ENCODE peak calls at places on chromosomes 12 and 14, in four cellular contexts. P is PC-3, J is left ventricle myocardium inferior, L is right cardiac atrium. T is an unnamed sample.

GRCh38 chr14:105146181-105146975 is 22.2 kb downstream of the JAG2 start:
- DNase-seq in L (peak), P (no peak), J (peak), T (peak)

GRCh38 chr12:45216983-45217485 is 1.1 kb downstream of the ANO6 start:
- DNase-seq in P (peak), J (no peak), L (no peak), T (no peak)

GRCh38 chr14:72957213-72957612 is 30.9 kb downstream of the DCAF4 start:
- DNase-seq in L (no peak), J (no peak), P (no peak), T (no peak)

GRCh38 chr12:58452546-58452945 is 467.8 kb downstream of the LRIG3 start:
- DNase-seq in J (no peak), P (no peak), L (no peak), T (no peak)

GRCh38 chr14:84825481-84825880 is 704.5 kb upstream of the FLRT2 start:
- DNase-seq in P (peak), J (no peak), L (no peak), T (no peak)

GRCh38 chr12:46492471-46493351 is 120.1 kb upstream of the SLC38A2 start:
- DNase-seq in J (no peak), P (peak), L (no peak), T (no peak)

GRCh38 chr14:59755388-59755787 is 115.2 kb downstream of the RTN1 start:
- DNase-seq in L (no peak), P (no peak), J (no peak), T (no peak)

GRCh38 chr12:45122776-45123380 is 72.0 kb upstream of the DBX2 start:
- DNase-seq in J (no peak), P (peak), L (no peak), T (no peak)

GRCh38 chr12:101877816-101878811 is 734 bp downstream of the DRAM1 start:
- DNase-seq in L (peak), J (peak), P (peak), T (peak)

GRCh38 chr12:15819644-15820437 is 30.7 kb upstream of the EPS8 start:
- DNase-seq in J (no peak), P (no peak), L (no peak), T (no peak)

GRCh38 chr12:16165506-16165905 is 112.0 kb downstream of the SLC15A5 start:
- DNase-seq in L (peak), P (peak), J (no peak), T (peak)

GRCh38 chr12:9969673-9970072 is 1.5 kb upstream of the CLEC12A start:
- DNase-seq in J (no peak), P (no peak), L (no peak), T (no peak)

GRCh38 chr12:65742481-65742971 is 81.8 kb upstream of the HMGA2 start:
- DNase-seq in L (no peak), P (no peak), J (no peak), T (no peak)

GRCh38 chr14:91264151-91265150 is 19.9 kb upstream of the GPR68 start:
- DNase-seq in P (peak), L (no peak), J (peak), T (no peak)

GRCh38 chr12:3122841-3123678 is 45.9 kb downstream of the TSPAN9 start:
- DNase-seq in J (peak), P (peak), L (peak), T (no peak)

GRCh38 chr12:20368653-20369163 is 371 bp downstream of the PDE3A start:
- DNase-seq in L (peak), J (peak), P (no peak), T (peak)

GRCh38 chr12:6786416-6787094 is 2.8 kb upstream of the CD4 start:
- DNase-seq in J (no peak), L (no peak), P (no peak), T (no peak)

GRCh38 chr14:78448483-78449094 is 278.4 kb downstream of the NRXN3 start:
- DNase-seq in L (no peak), P (peak), J (no peak), T (no peak)

GRCh38 chr14:103124501-103125001 is 1.3 kb downstream of the TNFAIP2 start:
- DNase-seq in P (no peak), J (peak), L (no peak), T (no peak)

GRCh38 chr12:4153343-4153892 is 120.1 kb upstream of the CCND2 start:
- DNase-seq in L (no peak), P (no peak), J (no peak), T (no peak)

GRCh38 chr14:22489247-22489551 is 99.8 kb downstream of the DAD1 start:
- DNase-seq in L (no peak), J (no peak), P (no peak), T (no peak)

GRCh38 chr14:22489957-22490950 is 98.8 kb downstream of the DAD1 start:
- DNase-seq in J (no peak), L (no peak), P (no peak), T (no peak)

GRCh38 chr14:22487401-22487800 is 101.6 kb downstream of the DAD1 start:
- DNase-seq in L (no peak), P (no peak), J (no peak), T (no peak)

GRCh38 chr14:22488522-22489246 is 100.3 kb downstream of the DAD1 start:
- DNase-seq in J (no peak), P (no peak), L (no peak), T (no peak)

DNA sequence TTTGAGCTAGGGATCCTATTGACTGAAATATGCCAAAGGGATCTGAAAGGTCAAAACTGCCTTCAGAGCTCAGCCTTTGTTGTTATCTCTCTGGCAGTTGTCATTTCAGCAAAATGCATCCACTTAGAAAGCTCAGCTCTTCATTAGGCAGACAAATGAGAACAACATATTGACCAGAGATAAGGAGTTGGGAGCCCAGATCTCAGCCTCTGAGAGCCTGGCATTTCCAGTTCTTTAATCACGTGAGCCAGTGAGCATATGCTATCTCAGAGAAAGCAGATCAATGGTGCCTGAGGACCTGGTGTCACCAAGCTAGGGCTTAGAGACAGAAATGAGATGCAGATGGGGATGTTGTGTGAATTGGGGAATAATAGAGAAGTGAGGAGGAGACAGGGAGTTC is 101.1 kb downstream of the DAD1 start:
- DNase-seq in J (no peak), L (no peak), P (no peak), T (no peak)
- H3K27ac ChIP-seq in J (peak), L (peak), P (no peak), T (no peak)

GRCh38 chr12:51907083-51907863 is at the start of gene ACVRL1:
- DNase-seq in J (peak), P (no peak), L (peak), T (peak)

GRCh38 chr12:51907864-51908425 is 641 bp downstream of the ACVRL1 start:
- DNase-seq in L (no peak), P (no peak), J (no peak), T (peak)

GRCh38 chr12:51910691-51911090 is 3.4 kb downstream of the ACVRL1 start:
- DNase-seq in J (no peak), L (no peak), P (no peak), T (peak)

GRCh38 chr12:51910168-51910567 is 2.9 kb downstream of the ACVRL1 start:
- DNase-seq in J (no peak), L (no peak), P (no peak), T (peak)

DNA sequence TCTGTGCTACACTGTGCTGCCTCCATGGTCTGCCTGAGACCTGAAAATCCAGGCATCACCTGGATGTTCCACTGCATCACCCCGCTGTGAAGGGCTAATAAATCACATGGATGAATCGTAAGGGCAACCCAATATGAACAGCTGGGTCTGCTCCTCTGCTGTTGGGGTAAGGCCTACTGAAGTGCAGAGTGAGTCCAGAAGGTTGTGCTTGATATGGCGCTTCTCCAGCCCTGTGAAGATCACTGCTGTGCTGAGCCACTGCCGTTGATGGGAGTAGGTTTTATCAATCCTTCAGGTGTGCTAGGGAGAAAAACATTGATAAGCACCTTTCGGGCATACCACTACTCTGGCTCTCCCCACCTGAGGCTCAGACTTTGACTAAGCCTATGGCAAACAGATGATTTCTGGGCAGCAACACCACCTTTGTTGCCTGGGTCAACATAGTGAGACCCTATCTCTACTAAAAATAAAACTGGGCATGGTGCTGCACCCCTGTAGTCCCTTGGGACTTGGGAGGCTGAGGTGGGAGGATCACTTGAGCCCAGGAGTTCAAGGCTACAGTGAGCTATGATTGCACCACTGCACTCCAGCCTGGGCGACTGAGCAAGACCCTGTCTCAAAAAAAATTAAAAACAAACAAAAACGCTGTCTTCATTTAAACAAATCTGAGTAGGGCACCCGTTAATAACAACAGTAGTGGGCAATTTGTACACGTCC is 1.7 kb downstream of the ACVRL1 start:
- DNase-seq in J (no peak), P (no peak), L (no peak), T (peak)
- H3K4me3 ChIP-seq in J (peak), P (no peak), L (no peak), T (no peak)

GRCh38 chr12:104482113-104482512 is 25.4 kb downstream of the CHST11 start:
- DNase-seq in J (no peak), L (no peak), P (no peak), T (no peak)

GRCh38 chr12:104482748-104483147 is 26.0 kb downstream of the CHST11 start:
- DNase-seq in J (no peak), L (no peak), P (no peak), T (no peak)

GRCh38 chr12:104480012-104480411 is 23.3 kb downstream of the CHST11 start:
- DNase-seq in L (no peak), P (no peak), J (no peak), T (no peak)

GRCh38 chr12:104479141-104479662 is 22.5 kb downstream of the CHST11 start:
- DNase-seq in L (no peak), J (no peak), P (no peak), T (no peak)

GRCh38 chr12:104480826-104481457 is 24.2 kb downstream of the CHST11 start:
- DNase-seq in J (peak), P (peak), L (peak), T (peak)
- H3K27ac ChIP-seq in J (peak), P (peak), L (no peak), T (no peak)

GRCh38 chr12:21942377-21942703 is 1.1 kb upstream of the ABCC9 start:
- DNase-seq in L (no peak), P (no peak), J (no peak), T (no peak)
- H3K4me3 ChIP-seq in L (peak), P (no peak), J (peak), T (peak)

GRCh38 chr12:96383991-96384390 is 16.2 kb downstream of the CDK17 start:
- DNase-seq in P (no peak), J (no peak), L (no peak), T (no peak)

GRCh38 chr12:96392397-96392796 is 7.8 kb downstream of the CDK17 start:
- DNase-seq in P (no peak), L (no peak), J (no peak), T (no peak)

GRCh38 chr12:96383371-96383770 is 16.9 kb downstream of the CDK17 start:
- DNase-seq in L (no peak), J (no peak), P (no peak), T (no peak)

GRCh38 chr12:96386794-96387193 is 13.4 kb downstream of the CDK17 start:
- DNase-seq in P (no peak), L (no peak), J (no peak), T (no peak)

DNA sequence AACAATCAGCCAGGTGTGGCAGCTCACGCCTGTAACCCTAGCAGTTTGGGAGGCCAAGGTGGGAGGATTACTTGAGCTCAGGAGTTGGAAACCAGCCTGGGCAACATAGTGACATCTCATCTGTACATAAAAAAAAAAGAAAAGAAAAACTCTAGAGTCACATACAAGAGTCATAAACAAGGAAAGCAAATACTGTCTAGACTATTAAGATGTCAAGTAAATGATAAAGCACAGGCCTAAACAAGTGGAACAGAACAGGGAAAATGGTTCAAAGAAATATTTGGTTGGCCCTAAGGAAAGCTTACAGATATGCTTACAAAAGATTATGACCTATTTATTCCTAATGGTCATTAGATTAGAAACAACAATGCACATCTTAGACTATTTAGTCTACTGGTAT is 12.3 kb downstream of the CDK17 start:
- DNase-seq in J (no peak), P (no peak), L (no peak), T (no peak)
- H3K27ac ChIP-seq in J (no peak), P (no peak), L (no peak), T (peak)

DNA sequence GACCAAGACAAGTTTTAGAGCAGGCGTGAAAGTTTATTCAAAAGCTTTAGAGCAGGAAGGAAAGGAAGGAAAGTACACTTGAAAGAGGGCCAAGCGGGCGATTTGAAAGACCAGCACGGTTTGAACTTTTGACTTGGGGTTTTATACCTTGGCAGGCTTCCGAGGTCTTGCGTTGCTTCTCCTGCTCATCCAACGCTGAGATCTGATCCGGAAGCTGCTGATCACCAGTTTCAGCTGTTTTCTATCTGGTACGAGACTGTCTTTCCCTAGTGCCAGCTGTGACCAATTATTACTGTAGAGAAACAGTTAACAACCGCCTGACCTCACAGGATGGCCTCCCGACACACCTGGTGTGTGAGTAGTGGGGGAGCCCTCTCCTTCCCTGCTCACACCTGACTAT is 20.6 kb upstream of the SNRPF start:
- DNase-seq in P (peak), J (no peak), L (no peak), T (no peak)
- H3K4me3 ChIP-seq in P (peak), J (no peak), L (no peak), T (no peak)

GRCh38 chr12:108128221-108129016 is 669 bp upstream of the WSCD2 start:
- DNase-seq in P (no peak), L (no peak), J (no peak), T (no peak)
- H3K27ac ChIP-seq in P (no peak), L (no peak), J (no peak), T (peak)